ENCODE peak calls at places on chromosomes 12 and 14, in nine cellular contexts. Z is endothelial cell of umbilical vein, Y is SK-N-SH, F is A549, B is NB4, D is HCT116, A is HepG2, X is GM12878, W is K562. S is an unnamed sample.

GRCh38 chr14:53683229-53683628 is 273.4 kb downstream of the BMP4 start:
- DNase-seq in D (no peak), W (no peak), Y (no peak), B (no peak), X (no peak), F (no peak), A (no peak), Z (no peak), S (no peak)

GRCh38 chr14:88748288-88748687 is 44.5 kb downstream of the EML5 start:
- DNase-seq in W (no peak), D (no peak), Y (no peak), A (no peak), B (no peak), Z (no peak), F (no peak), X (no peak), S (no peak)

GRCh38 chr14:59768855-59769254 is 101.7 kb downstream of the RTN1 start:
- DNase-seq in D (no peak), Y (no peak), A (no peak), F (no peak), W (no peak), Z (no peak), B (no peak), X (no peak), S (no peak)

GRCh38 chr14:61712137-61712536 is 16.8 kb downstream of the HIF1A start:
- DNase-seq in Z (no peak), Y (no peak), F (no peak), B (no peak), A (no peak), X (no peak), D (no peak), W (no peak), S (no peak)

GRCh38 chr12:55002355-55002754 is 17.4 kb upstream of the NEUROD4 start:
- DNase-seq in F (no peak), D (no peak), Y (no peak), X (no peak), Z (no peak), W (no peak), B (no peak), A (no peak), S (no peak)

GRCh38 chr12:39127401-39127800 is 222.0 kb upstream of the CPNE8 start:
- DNase-seq in D (peak), A (peak), Z (peak), X (no peak), W (no peak), F (peak), Y (no peak), B (no peak), S (no peak)

GRCh38 chr12:126582231-126582630 is 1517.0 kb downstream of the AACS start:
- DNase-seq in B (no peak), F (peak), D (no peak), Y (no peak), Z (no peak), X (no peak), W (no peak), A (no peak), S (no peak)

GRCh38 chr12:52496054-52496453 is 3.0 kb upstream of the KRT6A start:
- DNase-seq in B (no peak), W (no peak), Y (no peak), Z (no peak), X (no peak), D (no peak), A (no peak), F (no peak), S (no peak)

DNA sequence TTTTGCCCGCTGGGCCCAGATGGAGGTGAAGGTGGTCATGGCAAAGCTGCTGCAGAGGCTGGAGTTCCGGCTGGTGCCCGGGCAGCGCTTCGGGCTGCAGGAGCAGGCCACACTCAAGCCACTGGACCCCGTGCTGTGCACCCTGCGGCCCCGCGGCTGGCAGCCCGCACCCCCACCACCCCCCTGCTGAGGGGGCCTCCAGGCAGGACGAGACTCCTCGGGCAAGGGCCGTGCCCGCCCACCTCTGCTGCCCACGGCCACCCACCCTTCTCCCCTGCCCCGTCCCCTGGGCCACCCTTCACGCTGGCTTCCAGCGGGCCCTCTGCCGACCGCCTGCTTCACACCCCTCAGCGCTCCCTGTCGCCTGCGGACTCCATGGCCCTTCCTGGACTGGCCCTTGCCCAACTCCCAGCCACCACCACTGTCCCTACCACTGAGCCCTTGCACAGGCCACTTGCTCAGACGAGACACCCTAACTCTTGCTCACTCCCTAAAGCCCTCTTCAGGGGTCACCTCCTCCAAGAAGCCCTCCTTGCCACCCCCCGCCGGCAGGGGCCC is 42.5 kb downstream of the CYP46A1 start:
- DNase-seq in B (no peak), Y (no peak), F (no peak), W (no peak), Z (no peak), D (no peak), X (no peak), A (no peak), S (no peak)
- TF ChIP-seq MAX in B (no peak), Y (no peak), F (no peak), W (no peak), Z (no peak), D (no peak), X (no peak), A (no peak), S (no peak)

GRCh38 chr14:101721951-101722661 is 39.4 kb upstream of the PPP2R5C start:
- DNase-seq in D (no peak), W (no peak), B (peak), A (peak), F (peak), Z (peak), X (no peak), Y (no peak), S (no peak)
- TF ChIP-seq MAX in D (no peak), W (no peak), B (peak), A (no peak), F (no peak), Z (no peak), X (no peak), Y (no peak), S (no peak)

GRCh38 chr12:10131101-10131632 is 1.2 kb upstream of the CLEC7A start:
- DNase-seq in X (no peak), W (no peak), Y (no peak), D (no peak), F (no peak), A (no peak), B (peak), Z (no peak), S (no peak)
- TF ChIP-seq MAX in X (no peak), W (no peak), Y (no peak), D (no peak), F (no peak), A (no peak), B (no peak), Z (no peak), S (no peak)

GRCh38 chr12:34288963-34289345 is 266.7 kb downstream of the ALG10 start:
- DNase-seq in W (no peak), D (no peak), A (no peak), Y (no peak), Z (no peak), B (no peak), F (no peak), X (no peak), S (no peak)

GRCh38 chr12:34287437-34287836 is 265.1 kb downstream of the ALG10 start:
- DNase-seq in B (no peak), Y (peak), A (no peak), W (no peak), Z (no peak), F (no peak), D (no peak), X (no peak), S (no peak)

GRCh38 chr12:34289431-34290190 is 267.3 kb downstream of the ALG10 start:
- DNase-seq in B (no peak), D (no peak), F (no peak), Y (no peak), X (no peak), Z (no peak), W (no peak), A (no peak), S (no peak)

GRCh38 chr12:34286934-34287333 is 264.6 kb downstream of the ALG10 start:
- DNase-seq in X (no peak), W (no peak), Z (no peak), D (no peak), A (no peak), Y (peak), F (no peak), B (no peak), S (no peak)

DNA sequence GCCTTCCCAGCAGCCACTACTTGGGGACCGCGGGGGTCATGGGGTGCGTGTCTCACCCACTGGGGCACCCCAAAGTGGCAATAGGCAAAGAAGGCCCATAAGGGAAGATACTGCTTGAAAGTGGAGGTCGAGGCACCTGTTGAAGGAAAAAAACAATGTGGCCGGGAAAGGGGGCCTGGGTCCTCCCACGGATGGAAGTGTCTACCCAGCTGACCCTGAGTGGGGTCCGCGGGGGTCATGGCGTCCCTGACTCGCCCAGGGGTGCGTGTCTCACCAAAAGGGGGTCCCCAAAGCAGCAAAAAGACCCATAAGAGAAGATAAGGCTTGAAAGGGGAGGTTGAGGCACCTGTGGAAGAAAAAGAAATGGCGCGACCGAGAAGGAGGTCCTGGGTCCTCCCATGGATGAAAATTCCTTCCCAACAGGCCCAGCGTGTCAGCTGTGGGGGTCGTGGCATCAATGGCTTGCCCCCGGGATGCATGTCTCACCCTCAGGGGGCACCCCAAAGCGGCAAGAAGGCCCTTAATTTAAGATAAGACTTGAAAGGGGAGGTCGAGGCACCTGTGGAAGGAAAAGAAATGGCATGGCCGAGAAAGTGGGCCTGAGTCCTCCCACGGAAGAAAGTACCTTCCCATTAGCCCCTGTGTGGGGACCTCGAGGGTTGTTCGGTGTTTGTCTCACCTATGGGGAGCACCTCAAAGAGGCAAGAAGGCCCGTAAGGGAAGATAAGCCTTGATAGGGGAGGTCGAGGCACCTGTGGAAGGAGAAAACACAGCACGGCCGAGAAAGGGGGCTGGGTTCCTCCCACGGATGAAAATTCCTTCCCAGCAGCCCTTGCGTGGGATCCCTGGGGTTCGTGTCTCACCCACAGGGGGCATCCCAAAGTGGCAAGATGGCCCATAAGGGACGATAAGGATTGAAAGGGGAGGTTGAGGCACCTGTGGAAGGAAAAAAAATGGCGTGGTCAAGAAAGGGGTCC is 266.0 kb downstream of the ALG10 start:
- DNase-seq in X (no peak), A (no peak), W (no peak), B (no peak), Z (no peak), Y (no peak), F (no peak), D (no peak), S (no peak)
- TF ChIP-seq MAX in X (no peak), A (no peak), W (no peak), B (no peak), Z (no peak), Y (no peak), F (no peak), D (no peak), S (no peak)

DNA sequence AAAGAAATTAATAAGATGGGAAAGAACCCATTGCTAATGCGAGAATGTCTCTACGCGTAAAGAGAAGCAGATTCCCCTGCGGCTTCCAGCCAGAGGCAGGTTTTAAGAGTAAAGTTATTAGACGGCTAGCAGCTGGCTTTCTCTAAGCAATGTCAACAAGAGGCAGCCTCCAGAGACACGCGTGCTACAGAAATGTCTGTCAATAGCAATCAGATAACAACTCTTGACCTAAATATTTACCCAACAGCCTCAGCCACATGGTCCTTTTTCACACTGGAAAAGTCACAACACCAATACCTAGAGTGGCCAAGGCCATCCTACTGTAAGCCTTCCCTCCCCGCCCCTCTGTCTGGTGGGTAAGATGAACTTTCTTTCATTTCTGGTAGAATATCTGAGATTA is 146.0 kb upstream of the SFSWAP start:
- DNase-seq in X (no peak), A (no peak), Z (no peak), Y (no peak), B (no peak), F (no peak), W (no peak), D (no peak), S (no peak)
- TF ChIP-seq MAX in X (no peak), A (no peak), Z (no peak), Y (no peak), B (no peak), F (no peak), W (no peak), D (no peak), S (no peak)